ENCODE peak calls at places on chromosomes 1 and 21, in nine cellular contexts. A, I, F, R, D, J, C, G and X are unnamed samples.

GRCh38 chr1:198590454-198590853 is 48.4 kb upstream of the PTPRC start:
- DNase-seq in R (no peak), I (no peak), D (no peak), F (no peak), A (no peak), J (no peak), C (no peak), G (no peak), X (no peak)

GRCh38 chr1:10532357-10532756 is 57.6 kb downstream of the PEX14 start:
- DNase-seq in J (no peak), F (no peak), I (no peak), C (no peak), G (no peak), D (no peak), R (no peak), A (no peak), X (no peak)

GRCh38 chr1:87968259-87968955 is 639.7 kb downstream of the LMO4 start:
- DNase-seq in R (no peak), C (peak; percentile 35), D (peak; percentile 76), F (peak; percentile 18), J (no peak), A (peak; percentile 14), I (no peak), G (no peak), X (no peak)

GRCh38 chr1:47650205-47650604 is 212.4 kb downstream of the FOXD2 start:
- DNase-seq in F (no peak), D (peak; percentile 27), J (no peak), G (no peak), R (no peak), A (peak; percentile 29), I (peak; percentile 71), C (no peak), X (peak; percentile 25)

GRCh38 chr1:87154351-87154750 is 174.3 kb upstream of the LMO4 start:
- DNase-seq in G (no peak), R (no peak), C (no peak), I (no peak), F (no peak), D (no peak), J (no peak), A (no peak), X (no peak)

GRCh38 chr1:27333717-27334279 is 8.0 kb upstream of the SYTL1 start:
- DNase-seq in C (no peak), G (no peak), J (no peak), A (no peak), F (no peak), I (no peak), D (no peak), R (no peak), X (no peak)

GRCh38 chr1:226661965-226662364 is 77.1 kb downstream of the ITPKB start:
- DNase-seq in J (no peak), F (no peak), C (no peak), I (no peak), G (no peak), A (no peak), R (no peak), D (no peak), X (no peak)

GRCh38 chr1:212791261-212791675 is 309 bp downstream of the NSL1 start:
- DNase-seq in F (no peak), A (no peak), C (peak; percentile 14), J (no peak), G (no peak), D (no peak), R (peak; percentile 93), I (peak; percentile 79), X (no peak)

GRCh38 chr1:221781102-221781744 is 39.3 kb upstream of the DUSP10 start:
- DNase-seq in J (no peak), A (no peak), I (no peak), D (no peak), C (no peak), R (no peak), G (no peak), F (no peak), X (no peak)

GRCh38 chr1:36118805-36119204 is 6.2 kb downstream of the COL8A2 start:
- DNase-seq in A (no peak), F (no peak), C (no peak), D (no peak), J (no peak), R (no peak), I (no peak), G (no peak), X (no peak)

GRCh38 chr1:12411098-12411497 is 181.3 kb downstream of the VPS13D start:
- DNase-seq in G (no peak), I (no peak), R (no peak), D (no peak), C (no peak), F (no peak), J (no peak), A (no peak), X (no peak)

GRCh38 chr1:207565546-207566468 is 69.8 kb downstream of the CR1 start:
- DNase-seq in A (no peak), D (no peak), I (no peak), G (no peak), R (no peak), C (no peak), F (no peak), J (no peak), X (no peak)

GRCh38 chr1:30635386-30635975 is 87.9 kb downstream of the MATN1 start:
- DNase-seq in A (no peak), R (no peak), I (no peak), F (no peak), G (no peak), J (no peak), D (peak; percentile 53), C (no peak), X (no peak)
- TF ChIP-seq EP300 in A (no peak), R (no peak), I (no peak), F (no peak), G (no peak), J (no peak), D (no peak), C (no peak), X (no peak)

DNA sequence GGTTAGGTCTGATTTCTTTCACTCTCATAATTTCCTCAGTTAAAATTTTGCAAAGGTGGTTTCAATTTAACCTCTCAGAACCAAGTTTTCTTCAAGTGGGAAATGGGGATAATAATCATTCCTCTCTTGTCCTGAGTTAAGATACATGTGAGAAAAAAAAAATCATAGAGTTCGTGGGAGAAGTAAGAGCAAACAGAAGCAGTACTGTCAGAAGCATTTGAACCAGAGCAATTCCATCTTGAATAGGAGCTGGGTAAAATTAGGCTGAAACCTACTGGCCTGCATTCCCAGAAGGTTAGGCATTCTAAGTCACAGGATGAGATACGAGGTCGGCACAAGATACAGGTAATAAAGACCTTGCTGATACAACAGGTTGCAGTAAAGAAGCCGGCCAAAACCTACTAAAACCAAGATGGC is 28.6 kb upstream of the TMEM61 start:
- DNase-seq in D (no peak), F (no peak), R (no peak), A (no peak), I (no peak), G (no peak), C (no peak), J (no peak), X (no peak)
- TF ChIP-seq EP300 in D (no peak), F (no peak), R (no peak), A (no peak), I (no peak), G (no peak), C (no peak), J (no peak), X (no peak)

GRCh38 chr1:240091614-240092300 is at the start of gene FMN2:
- DNase-seq in C (no peak), D (peak; percentile 71), G (no peak), J (peak; percentile 0), A (peak; percentile 9), I (peak; percentile 73), F (no peak), R (no peak), X (no peak)

GRCh38 chr1:240091201-240091600 is 482 bp upstream of the FMN2 start:
- DNase-seq in G (no peak), A (no peak), R (no peak), F (no peak), C (no peak), I (peak; percentile 14), D (no peak), J (no peak), X (no peak)

GRCh38 chr1:240093120-240093961 is 1.7 kb downstream of the FMN2 start:
- DNase-seq in F (no peak), R (no peak), A (peak; percentile 9), J (no peak), G (no peak), C (no peak), D (peak; percentile 67), I (no peak), X (no peak)

GRCh38 chr1:240094043-240094722 is 2.5 kb downstream of the FMN2 start:
- DNase-seq in R (no peak), J (no peak), A (no peak), G (no peak), F (no peak), D (no peak), I (no peak), C (no peak), X (no peak)

GRCh38 chr1:240092301-240093119 is 827 bp downstream of the FMN2 start:
- DNase-seq in I (peak; percentile 49), G (no peak), R (no peak), D (peak; percentile 66), F (no peak), A (peak; percentile 9), C (no peak), J (no peak), X (no peak)
- TF ChIP-seq EP300 in I (no peak), G (no peak), R (no peak), D (no peak), F (no peak), A (no peak), C (no peak), J (no peak), X (no peak)

DNA sequence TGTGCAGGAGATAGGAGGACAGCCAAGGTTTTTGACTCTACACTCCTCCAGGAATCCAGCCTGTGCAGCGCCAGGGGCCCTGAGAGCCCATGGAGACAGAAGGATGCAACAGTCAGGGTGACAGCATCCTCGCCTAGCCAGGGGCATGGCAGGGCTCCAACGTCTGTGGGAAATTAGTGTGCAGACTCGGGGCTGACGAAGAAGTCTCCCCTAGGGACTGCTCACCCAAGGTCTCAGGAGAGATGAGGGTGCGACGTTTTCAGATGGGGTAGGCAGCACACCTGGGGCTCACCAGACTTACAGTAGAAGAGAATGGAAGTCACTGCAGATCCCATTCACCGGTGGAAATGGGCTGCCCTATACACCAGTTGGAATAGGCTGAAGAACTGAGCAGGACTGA is 241.7 kb downstream of the SETD4 start:
- DNase-seq in G (no peak), F (no peak), R (peak; percentile 83), A (no peak), I (no peak), C (no peak), J (no peak), D (no peak), X (no peak)
- TF ChIP-seq EP300 in G (no peak), F (no peak), R (no peak), A (no peak), I (no peak), C (no peak), J (no peak), D (no peak), X (no peak)